ENCODE peak calls at places on chromosomes 3 and 15, in seven cellular contexts. J is AG04450; M is left cardiac atrium; Z is A549; R is progenitor cell of endocrine pancreas; D is stimulated activated CD8-positive, alpha-beta memory T cell treated with anti-CD3 and anti-CD28 coated beads, Interleukin-4, amount 100 ng/mL, for 24 hours; V is iris pigment epithelial cell. S is an unnamed sample.

GRCh38 chr15:73305331-73306211 is 63.2 kb downstream of the HCN4 start:
- DNase-seq in J (peak; percentile 13), M (peak; percentile 42), Z (peak; percentile 81), R (no peak), D (no peak), V (peak; percentile 83), S (no peak)

GRCh38 chr3:79477242-79477641 is 290.6 kb downstream of the ROBO1 start:
- DNase-seq in J (no peak), M (no peak), Z (no peak), R (no peak), D (no peak), V (no peak), S (no peak)

GRCh38 chr3:25592510-25592968 is 72.2 kb downstream of the TOP2B start:
- DNase-seq in J (no peak), M (peak; percentile 70), Z (peak; percentile 46), R (no peak), D (no peak), V (peak; percentile 95), S (no peak)

GRCh38 chr3:13780432-13781173 is 99.3 kb downstream of the WNT7A start:
- DNase-seq in J (no peak), M (no peak), Z (no peak), R (no peak), D (no peak), V (no peak), S (no peak)

GRCh38 chr15:101058735-101059134 is 139.6 kb downstream of the LRRK1 start:
- DNase-seq in J (no peak), M (no peak), Z (no peak), R (no peak), D (no peak), V (no peak), S (no peak)

GRCh38 chr15:40310001-40310959 is 2.5 kb upstream of the PLCB2 start:
- DNase-seq in J (no peak), M (peak; percentile 62), Z (peak; percentile 45), R (peak; percentile 55), D (no peak), V (no peak), S (no peak)

GRCh38 chr3:182618981-182619591 is 174.2 kb upstream of the ATP11B start:
- DNase-seq in J (no peak), M (no peak), Z (no peak), R (no peak), D (no peak), V (peak; percentile 78), S (no peak)

GRCh38 chr15:80573614-80574013 is 121.5 kb upstream of the ABHD17C start:
- DNase-seq in J (no peak), M (no peak), Z (no peak), R (no peak), D (no peak), V (no peak), S (no peak)

GRCh38 chr3:45011756-45012441 is 14.2 kb upstream of the CLEC3B start:
- DNase-seq in J (peak; percentile 80), M (peak; percentile 81), Z (no peak), R (no peak), D (no peak), V (peak; percentile 87), S (peak; percentile 88)

GRCh38 chr3:29410660-29411405 is 130.0 kb downstream of the RBMS3 start:
- DNase-seq in J (no peak), M (no peak), Z (no peak), R (no peak), D (no peak), V (no peak), S (no peak)

GRCh38 chr15:47963265-47963664 is 157.5 kb upstream of the SLC24A5 start:
- DNase-seq in J (no peak), M (no peak), Z (no peak), R (no peak), D (no peak), V (no peak), S (no peak)

GRCh38 chr3:52238193-52238760 is 681 bp downstream of the TWF2 start:
- DNase-seq in J (no peak), M (no peak), Z (peak; percentile 29), R (no peak), D (no peak), V (peak; percentile 21), S (no peak)

GRCh38 chr3:147702499-147702898 is 293.3 kb downstream of the ZIC1 start:
- DNase-seq in J (no peak), M (no peak), Z (no peak), R (no peak), D (no peak), V (no peak), S (no peak)

GRCh38 chr15:79372428-79372827 is 59.7 kb upstream of the MINAR1 start:
- DNase-seq in J (no peak), M (no peak), Z (no peak), R (no peak), D (no peak), V (no peak), S (no peak)

GRCh38 chr3:99808163-99808794 is 9.4 kb upstream of the CMSS1 start:
- DNase-seq in J (peak; percentile 71), M (no peak), Z (peak; percentile 44), R (peak; percentile 43), D (no peak), V (peak; percentile 85), S (peak; percentile 38)

GRCh38 chr15:89225588-89225987 is 4.2 kb upstream of the RLBP1 start:
- DNase-seq in J (no peak), M (no peak), Z (no peak), R (no peak), D (no peak), V (no peak), S (no peak)

GRCh38 chr3:197337656-197338055 is 39.2 kb upstream of the DLG1 start:
- DNase-seq in J (no peak), M (no peak), Z (no peak), R (no peak), D (no peak), V (peak; percentile 61), S (no peak)

GRCh38 chr3:37324752-37325407 is 150.5 kb upstream of the LRRFIP2 start:
- DNase-seq in J (no peak), M (no peak), Z (no peak), R (no peak), D (no peak), V (peak; percentile 54), S (no peak)

GRCh38 chr3:195738274-195739044 is 17.7 kb downstream of the MUC20 start:
- DNase-seq in J (no peak), M (no peak), Z (no peak), R (no peak), D (no peak), V (no peak), S (no peak)

GRCh38 chr3:143000525-143000924 is 845 bp upstream of the U2SURP start:
- DNase-seq in J (no peak), M (no peak), Z (no peak), R (no peak), D (no peak), V (peak; percentile 52), S (no peak)

GRCh38 chr3:194715022-194715800 is 29.5 kb downstream of the FAM43A start:
- DNase-seq in J (no peak), M (no peak), Z (no peak), R (no peak), D (no peak), V (peak; percentile 53), S (no peak)

GRCh38 chr15:87711011-87711410 is 545.5 kb downstream of the NTRK3 start:
- DNase-seq in J (no peak), M (no peak), Z (no peak), R (no peak), D (no peak), V (peak; percentile 8), S (no peak)

GRCh38 chr3:79154861-79155260 is 612.9 kb downstream of the ROBO1 start:
- DNase-seq in J (no peak), M (no peak), Z (no peak), R (no peak), D (no peak), V (no peak), S (no peak)

GRCh38 chr15:70093481-70094309 is 4.0 kb downstream of the TLE3 start:
- DNase-seq in J (no peak), M (no peak), Z (no peak), R (no peak), D (no peak), V (peak; percentile 55), S (no peak)

GRCh38 chr15:78651930-78652655 is 11.1 kb upstream of the CHRNB4 start:
- DNase-seq in J (no peak), M (no peak), Z (no peak), R (no peak), D (no peak), V (no peak), S (no peak)

GRCh38 chr15:42490743-42491539 is at the start of gene ZNF106:
- DNase-seq in J (peak; percentile 72), M (peak; percentile 87), Z (peak; percentile 54), R (peak; percentile 87), D (peak; percentile 78), V (peak; percentile 89), S (peak; percentile 74)

GRCh38 chr3:30401971-30402370 is 204.4 kb upstream of the TGFBR2 start:
- DNase-seq in J (no peak), M (no peak), Z (no peak), R (no peak), D (no peak), V (peak; percentile 56), S (no peak)

GRCh38 chr15:56821721-56822425 is 88.6 kb upstream of the ZNF280D start:
- DNase-seq in J (peak; percentile 36), M (peak; percentile 36), Z (peak; percentile 58), R (peak; percentile 43), D (peak; percentile 26), V (peak; percentile 86), S (no peak)

GRCh38 chr3:141939759-141940158 is 63.3 kb downstream of the ATP1B3 start:
- DNase-seq in J (no peak), M (no peak), Z (no peak), R (no peak), D (no peak), V (no peak), S (no peak)

GRCh38 chr3:42451546-42452230 is 41.3 kb upstream of the LYZL4 start:
- DNase-seq in J (no peak), M (peak; percentile 51), Z (no peak), R (no peak), D (no peak), V (no peak), S (no peak)

GRCh38 chr3:100782906-100783305 is 73.6 kb downstream of the TFG start:
- DNase-seq in J (no peak), M (no peak), Z (no peak), R (no peak), D (no peak), V (no peak), S (no peak)

GRCh38 chr3:172307143-172307560 is 141.1 kb downstream of the GHSR start:
- DNase-seq in J (no peak), M (no peak), Z (peak; percentile 11), R (no peak), D (no peak), V (peak; percentile 79), S (no peak)

GRCh38 chr3:140626856-140627255 is 51.0 kb upstream of the TRIM42 start:
- DNase-seq in J (no peak), M (no peak), Z (no peak), R (no peak), D (no peak), V (no peak), S (no peak)

GRCh38 chr15:29835301-29835700 is 13.0 kb upstream of the TJP1 start:
- DNase-seq in J (no peak), M (peak; percentile 57), Z (no peak), R (no peak), D (no peak), V (peak; percentile 46), S (no peak)

GRCh38 chr3:72767927-72768880 is 80.0 kb downstream of the SHQ1 start:
- DNase-seq in J (no peak), M (no peak), Z (no peak), R (no peak), D (no peak), V (no peak), S (no peak)

GRCh38 chr3:150469931-150470740 is 62.0 kb downstream of the TSC22D2 start:
- DNase-seq in J (no peak), M (no peak), Z (no peak), R (no peak), D (no peak), V (peak; percentile 66), S (no peak)

GRCh38 chr15:74365619-74366445 is 1.6 kb downstream of the CYP11A1 start:
- DNase-seq in J (no peak), M (peak; percentile 63), Z (no peak), R (peak; percentile 42), D (no peak), V (peak; percentile 61), S (peak; percentile 33)

GRCh38 chr3:183564046-183564445 is 8.5 kb upstream of the KLHL6 start:
- DNase-seq in J (no peak), M (no peak), Z (no peak), R (no peak), D (no peak), V (no peak), S (no peak)

S was measured in HS-5.